ENCODE peak calls at places on chromosome 16, in six cellular contexts. N is A549, A is GM12878, U is HEK293T, Y is K562, P is HepG2. X is an unnamed sample.

GRCh38 chr16:84281077-84281476 is 13.6 kb upstream of the WFDC1 start:
- DNase-seq in N (no peak), A (no peak), U (peak), Y (peak), P (no peak), X (peak)

GRCh38 chr16:83624436-83625120 is 183.2 kb upstream of the HSBP1 start:
- DNase-seq in N (no peak), A (no peak), U (no peak), Y (no peak), P (no peak), X (no peak)

GRCh38 chr16:80231888-80232287 is 308.9 kb upstream of the DYNLRB2 start:
- DNase-seq in N (no peak), A (peak), U (no peak), Y (no peak), P (peak), X (peak)

GRCh38 chr16:87463722-87464690 is 28.8 kb downstream of the ZCCHC14 start:
- DNase-seq in N (no peak), A (no peak), U (no peak), Y (peak), P (peak), X (peak)

GRCh38 chr16:54281535-54282201 is 4.9 kb downstream of the IRX3 start:
- DNase-seq in N (no peak), A (no peak), U (no peak), Y (no peak), P (no peak), X (no peak)

GRCh38 chr16:74627506-74628220 is 20.7 kb upstream of the GLG1 start:
- DNase-seq in N (no peak), A (no peak), U (no peak), Y (no peak), P (no peak), X (peak)

GRCh38 chr16:54422569-54422978 is 136.0 kb upstream of the IRX3 start:
- DNase-seq in N (no peak), A (no peak), U (no peak), Y (no peak), P (no peak), X (no peak)

GRCh38 chr16:12902511-12903324 is 1.3 kb downstream of the SHISA9 start:
- DNase-seq in N (no peak), A (no peak), U (no peak), Y (no peak), P (no peak), X (no peak)

GRCh38 chr16:720990-721764 is at the start of gene ANTKMT:
- DNase-seq in N (peak), A (no peak), U (peak), Y (peak), P (peak), X (peak)

GRCh38 chr16:25007284-25007984 is 7.7 kb downstream of the ARHGAP17 start:
- DNase-seq in N (no peak), A (no peak), U (no peak), Y (no peak), P (no peak), X (peak)

GRCh38 chr16:53434436-53435065 is at the start of gene RBL2:
- DNase-seq in N (peak), A (no peak), U (peak), Y (peak), P (peak), X (peak)

GRCh38 chr16:47826070-47826469 is 329.7 kb downstream of the ABCC12 start:
- DNase-seq in N (no peak), A (no peak), U (no peak), Y (no peak), P (no peak), X (no peak)

GRCh38 chr16:78884199-78884598 is 716.3 kb downstream of the MAF start:
- DNase-seq in N (no peak), A (no peak), U (no peak), Y (no peak), P (no peak), X (no peak)
- TF ChIP-seq BHLHE40 in N (no peak), A (no peak), U (no peak), Y (no peak), P (no peak), X (no peak)

GRCh38 chr16:30541502-30542329 is 7.1 kb upstream of the ZNF747 start:
- DNase-seq in N (no peak), A (no peak), U (no peak), Y (peak), P (peak), X (peak)

GRCh38 chr16:30548392-30549255 is 9.6 kb downstream of the ZNF764 start:
- DNase-seq in N (no peak), A (no peak), U (no peak), Y (no peak), P (no peak), X (no peak)

GRCh38 chr16:30543067-30543466 is 8.4 kb upstream of the ZNF747 start:
- DNase-seq in N (no peak), A (no peak), U (no peak), Y (no peak), P (no peak), X (no peak)

GRCh38 chr16:30551781-30552180 is 6.4 kb downstream of the ZNF764 start:
- DNase-seq in N (no peak), A (no peak), U (no peak), Y (no peak), P (no peak), X (no peak)

DNA sequence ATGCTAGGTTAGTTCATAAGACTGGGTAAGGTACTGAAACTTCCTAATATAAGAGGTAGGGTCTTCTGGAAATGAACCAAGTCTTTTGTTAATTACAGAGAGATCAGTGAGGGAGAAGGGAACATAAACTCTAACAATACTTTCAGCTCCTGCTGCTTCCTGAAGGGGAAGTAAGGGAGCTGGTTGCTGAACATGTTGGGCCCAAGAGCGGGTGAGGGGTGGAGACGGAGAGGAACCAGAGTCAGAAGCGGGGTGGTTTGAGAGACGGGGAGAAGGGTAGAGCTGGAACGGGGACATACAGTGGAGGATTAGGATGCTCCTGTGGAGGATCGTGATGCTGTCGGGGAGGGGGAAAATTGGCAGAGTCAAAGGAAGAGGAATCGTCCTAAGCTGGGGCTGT is 11.5 kb upstream of the ZNF747 start:
- DNase-seq in N (no peak), A (no peak), U (no peak), Y (no peak), P (no peak), X (no peak)
- TF ChIP-seq BHLHE40 in N (no peak), A (no peak), U (no peak), Y (no peak), P (no peak), X (no peak)

GRCh38 chr16:11627822-11628457 is 40.3 kb upstream of the SNN start:
- DNase-seq in N (no peak), A (no peak), U (no peak), Y (peak), P (no peak), X (peak)
- TF ChIP-seq BHLHE40 in N (no peak), A (no peak), U (no peak), Y (no peak), P (no peak), X (no peak)

GRCh38 chr16:5709889-5710288 is 612.3 kb upstream of the EEF2KMT start:
- DNase-seq in N (no peak), A (no peak), U (no peak), Y (peak), P (no peak), X (peak)
- TF ChIP-seq BHLHE40 in N (no peak), A (no peak), U (no peak), Y (no peak), P (no peak), X (no peak)

GRCh38 chr16:85979605-85980004 is 80.6 kb downstream of the IRF8 start:
- DNase-seq in N (no peak), A (no peak), U (no peak), Y (peak), P (no peak), X (no peak)
- TF ChIP-seq BHLHE40 in N (no peak), A (no peak), U (no peak), Y (no peak), P (no peak), X (no peak)

DNA sequence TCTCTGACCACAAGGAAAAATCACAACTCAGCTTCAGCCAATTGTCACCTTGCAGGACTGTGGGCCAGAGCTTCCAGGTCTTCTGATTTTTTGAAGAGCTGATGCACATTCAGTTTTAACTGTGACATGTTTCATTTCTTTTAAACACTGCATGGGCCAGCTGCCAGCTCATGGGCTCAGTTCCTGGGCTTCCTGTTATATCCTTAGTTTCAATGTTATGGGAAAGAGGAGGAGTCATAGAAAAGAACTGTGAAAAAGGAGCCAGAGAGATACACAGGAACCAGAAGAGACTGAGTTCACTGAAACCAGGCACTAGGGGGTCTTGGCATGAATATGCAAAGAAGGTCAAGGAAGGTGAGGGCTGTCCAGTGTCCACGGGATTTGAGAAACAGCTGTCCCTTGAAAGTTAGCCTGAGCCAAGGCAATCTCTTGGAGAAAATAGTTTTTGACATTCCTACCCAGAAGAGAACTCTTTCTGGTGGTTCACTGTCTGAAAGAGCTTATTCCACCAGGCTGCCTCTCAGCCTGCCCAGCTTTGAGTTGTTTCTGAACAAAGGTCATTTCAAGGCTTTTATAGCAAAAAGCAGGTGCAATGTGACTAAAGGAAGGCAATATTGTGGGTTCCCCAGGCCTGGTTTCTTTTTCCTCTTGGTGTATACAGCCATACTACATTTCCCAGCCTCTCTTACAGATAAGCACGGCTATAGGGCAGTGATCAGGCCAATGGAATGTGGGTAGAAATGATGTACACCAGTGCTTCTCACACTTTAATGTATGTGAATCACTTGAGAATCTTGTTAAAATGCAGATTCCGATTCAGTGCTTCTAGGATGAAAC is 10.5 kb downstream of the PDILT start:
- DNase-seq in N (no peak), A (no peak), U (no peak), Y (no peak), P (no peak), X (no peak)
- TF ChIP-seq BHLHE40 in N (no peak), A (no peak), U (no peak), Y (no peak), P (no peak), X (no peak)

DNA sequence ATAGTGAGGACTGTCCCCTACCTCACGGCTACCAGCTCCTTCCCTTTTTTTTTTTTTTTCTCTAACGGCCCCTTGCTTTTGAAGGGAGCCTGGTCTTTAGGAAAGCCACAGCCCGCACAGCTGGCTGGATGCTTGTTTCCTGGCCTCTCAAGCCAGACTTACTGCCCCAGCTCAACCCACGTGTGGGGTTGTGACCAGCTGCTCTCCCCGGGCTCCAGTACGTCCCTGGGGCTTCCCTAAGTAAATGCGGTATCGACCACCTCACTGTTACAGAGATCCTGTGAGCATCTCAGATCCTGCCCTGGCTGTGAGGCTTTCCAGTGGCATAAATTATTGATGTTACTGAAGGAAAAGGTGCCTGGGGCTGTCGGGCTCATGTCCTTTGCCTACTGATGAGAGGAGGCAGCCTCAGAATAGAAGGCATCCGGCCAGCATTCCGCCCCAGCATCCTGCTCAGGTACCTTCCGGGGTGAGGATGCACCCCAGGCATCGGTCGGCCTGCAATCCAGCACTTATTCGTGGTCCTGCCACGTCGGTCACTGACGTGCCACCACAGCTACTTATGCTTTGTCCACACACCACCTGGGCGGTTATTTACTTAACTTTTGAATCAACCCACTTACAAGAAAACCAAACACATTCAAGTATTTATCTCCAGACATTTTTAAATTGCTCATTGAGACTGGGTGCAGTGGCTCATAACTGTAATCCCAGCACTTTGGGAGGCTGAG is 9.7 kb downstream of the GPRC5B start:
- DNase-seq in N (no peak), A (no peak), U (no peak), Y (no peak), P (no peak), X (no peak)
- TF ChIP-seq BHLHE40 in N (no peak), A (no peak), U (no peak), Y (no peak), P (no peak), X (no peak)